ENCODE peak calls at places on chromosomes 16 and 17, in eight cellular contexts. P is A549, E is H1, H is transverse colon, T is esophagus squamous epithelium, K is K562, V is IMR-90, W is heart left ventricle. M is an unnamed sample. For H3K9me3, the result is how much of the 10 kb centered on the place peaks cover.

GRCh38 chr17:55774834-55775233 is 24.0 kb downstream of the PCTP start:
- DNase-seq in K (no peak), W (no peak), H (no peak), P (no peak), E (no peak), T (no peak), V (no peak), M (no peak)

GRCh38 chr17:83109793-83110645 is 30.6 kb downstream of the METRNL start:
- DNase-seq in V (peak), H (peak), P (peak), T (peak), E (no peak), K (no peak), W (peak), M (no peak)

GRCh38 chr17:34254651-34255380 is at the start of gene CCL2:
- DNase-seq in K (peak), E (peak), T (no peak), H (peak), P (peak), W (peak), V (peak), M (no peak)

GRCh38 chr17:6610011-6610410 is 30.5 kb downstream of the KIAA0753 start:
- DNase-seq in H (no peak), W (no peak), K (no peak), T (no peak), V (peak), P (no peak), E (no peak), M (no peak)

GRCh38 chr17:66805567-66805966 is 29.4 kb upstream of the CACNG5 start:
- DNase-seq in H (no peak), V (no peak), E (no peak), T (no peak), K (no peak), P (no peak), W (no peak), M (no peak)

GRCh38 chr16:28499854-28500253 is 5.4 kb downstream of the APOBR start:
- DNase-seq in K (no peak), E (no peak), V (no peak), P (no peak), H (no peak), W (no peak), T (no peak), M (no peak)

GRCh38 chr16:682493-683395 is 1.4 kb downstream of the JMJD8 start:
- DNase-seq in V (no peak), W (no peak), K (no peak), H (no peak), T (no peak), E (no peak), P (no peak), M (no peak)

GRCh38 chr17:6755731-6756184 is at the start of gene XAF1:
- DNase-seq in H (peak), K (no peak), T (no peak), W (peak), P (no peak), E (no peak), V (peak), M (no peak)

GRCh38 chr17:45293413-45294211 is 23.2 kb downstream of the MAP3K14 start:
- DNase-seq in W (peak), P (peak), E (no peak), K (peak), T (no peak), V (peak), H (peak), M (no peak)

GRCh38 chr17:40722146-40722720 is 18.7 kb upstream of the KRT24 start:
- DNase-seq in V (no peak), H (no peak), E (no peak), W (no peak), T (no peak), K (no peak), P (no peak), M (no peak)

GRCh38 chr17:81925860-81926450 is 1.6 kb downstream of the MAFG start:
- DNase-seq in E (no peak), K (no peak), H (no peak), V (no peak), T (no peak), P (no peak), W (no peak), M (no peak)

GRCh38 chr17:65115721-65116312 is 21.4 kb upstream of the RGS9 start:
- DNase-seq in H (no peak), V (no peak), T (no peak), K (no peak), P (no peak), E (no peak), W (no peak), M (no peak)

GRCh38 chr17:40111221-40112128 is 10.3 kb upstream of the MSL1 start:
- DNase-seq in P (peak), E (peak), K (peak), T (no peak), W (peak), V (peak), H (peak), M (peak)

GRCh38 chr17:57895382-57896060 is 45.7 kb upstream of the MRPS23 start:
- DNase-seq in P (peak), V (no peak), W (peak), H (no peak), T (no peak), E (no peak), K (no peak), M (no peak)

GRCh38 chr16:50245417-50246298 is 20.7 kb upstream of the ADCY7 start:
- DNase-seq in T (no peak), H (peak), P (peak), V (peak), K (peak), E (no peak), W (peak), M (no peak)

GRCh38 chr17:17849147-17849820 is 12.5 kb upstream of the SREBF1 start:
- DNase-seq in T (no peak), W (peak), P (no peak), E (no peak), H (peak), K (peak), V (no peak), M (no peak)

GRCh38 chr16:87681990-87682570 is 79.8 kb downstream of the JPH3 start:
- DNase-seq in E (peak), W (no peak), V (peak), T (no peak), H (no peak), P (peak), K (no peak), M (no peak)

GRCh38 chr16:50603206-50604064 is 55.2 kb downstream of the NKD1 start:
- DNase-seq in H (peak), T (no peak), P (no peak), E (no peak), W (no peak), K (no peak), V (no peak), M (no peak)

GRCh38 chr17:56577810-56578209 is 15.7 kb upstream of the NOG start:
- DNase-seq in V (no peak), T (no peak), E (no peak), P (no peak), H (no peak), W (no peak), K (no peak), M (no peak)

GRCh38 chr17:77928519-77929179 is 29.9 kb upstream of the TNRC6C start:
- DNase-seq in K (no peak), V (no peak), E (no peak), H (no peak), W (no peak), T (no peak), P (no peak), M (no peak)

GRCh38 chr16:27398894-27399853 is 2.8 kb upstream of the IL21R start:
- DNase-seq in W (no peak), T (no peak), H (no peak), V (no peak), E (no peak), K (no peak), P (no peak), M (no peak)

GRCh38 chr17:82703935-82704865 is 5.7 kb upstream of the RAB40B start:
- DNase-seq in H (peak), K (peak), V (no peak), W (no peak), T (no peak), P (no peak), E (no peak), M (no peak)

GRCh38 chr16:30622455-30623032 is 12.4 kb upstream of the ZNF689 start:
- DNase-seq in W (no peak), K (peak), V (no peak), H (no peak), E (no peak), P (no peak), T (no peak), M (no peak)

GRCh38 chr17:50830298-50830697 is 5.1 kb upstream of the WFIKKN2 start:
- DNase-seq in K (no peak), T (no peak), E (no peak), H (no peak), V (no peak), W (no peak), P (no peak), M (no peak)

GRCh38 chr17:11461993-11462548 is 136.2 kb upstream of the DNAH9 start:
- DNase-seq in P (no peak), K (no peak), T (no peak), W (no peak), E (no peak), V (no peak), H (no peak), M (no peak)

GRCh38 chr17:5901731-5902660 is 168.2 kb upstream of the WSCD1 start:
- DNase-seq in H (no peak), W (no peak), V (no peak), T (no peak), E (no peak), P (no peak), K (no peak), M (peak)

GRCh38 chr16:560701-561412 is 663 bp downstream of the PRR35 start:
- DNase-seq in W (no peak), V (no peak), T (no peak), E (no peak), K (no peak), H (no peak), P (no peak), M (no peak)

GRCh38 chr16:61045931-61046330 is 990.3 kb downstream of the CDH8 start:
- DNase-seq in W (no peak), V (no peak), E (no peak), T (no peak), P (no peak), K (no peak), H (no peak), M (no peak)

GRCh38 chr16:61050547-61050946 is 985.7 kb downstream of the CDH8 start:
- DNase-seq in T (no peak), K (no peak), H (no peak), E (no peak), V (no peak), W (no peak), P (no peak), M (no peak)
- H3K9me3 ChIP-seq in T (under half), K (under half), H (under half), E (under half), V (under half), W (under half), P (under half), M (under half)

GRCh38 chr16:67562918-67563707 is 787 bp downstream of the CTCF start:
- DNase-seq in W (peak), H (peak), P (peak), T (no peak), V (peak), E (peak), K (peak), M (no peak)
- TF ChIP-seq POLR2A in W (no peak), H (peak), P (peak), T (no peak), V (peak), E (peak), K (peak), M (no peak)

GRCh38 chr17:13171790-13172189 is 154.0 kb upstream of the ELAC2 start:
- DNase-seq in H (no peak), P (no peak), K (no peak), T (no peak), E (no peak), V (no peak), W (no peak), M (no peak)
- H3K9me3 ChIP-seq in H (under half), P (under half), K (under half), T (under half), E (under half), V (under half), W (under half), M (under half)

GRCh38 chr17:15493031-15493750 is 25.8 kb upstream of the CDRT4 start:
- DNase-seq in P (no peak), T (no peak), K (no peak), W (no peak), E (peak), H (no peak), V (no peak), M (no peak)

GRCh38 chr17:15494821-15495220 is 27.4 kb upstream of the CDRT4 start:
- DNase-seq in E (no peak), P (no peak), W (no peak), K (no peak), H (no peak), V (no peak), T (no peak), M (no peak)

GRCh38 chr17:15492186-15492585 is 24.8 kb upstream of the CDRT4 start:
- DNase-seq in T (no peak), W (no peak), V (no peak), H (no peak), K (no peak), P (no peak), E (no peak), M (no peak)

GRCh38 chr17:15488557-15488956 is 21.1 kb upstream of the CDRT4 start:
- DNase-seq in T (no peak), V (no peak), H (no peak), P (no peak), W (no peak), E (no peak), K (no peak), M (no peak)

DNA sequence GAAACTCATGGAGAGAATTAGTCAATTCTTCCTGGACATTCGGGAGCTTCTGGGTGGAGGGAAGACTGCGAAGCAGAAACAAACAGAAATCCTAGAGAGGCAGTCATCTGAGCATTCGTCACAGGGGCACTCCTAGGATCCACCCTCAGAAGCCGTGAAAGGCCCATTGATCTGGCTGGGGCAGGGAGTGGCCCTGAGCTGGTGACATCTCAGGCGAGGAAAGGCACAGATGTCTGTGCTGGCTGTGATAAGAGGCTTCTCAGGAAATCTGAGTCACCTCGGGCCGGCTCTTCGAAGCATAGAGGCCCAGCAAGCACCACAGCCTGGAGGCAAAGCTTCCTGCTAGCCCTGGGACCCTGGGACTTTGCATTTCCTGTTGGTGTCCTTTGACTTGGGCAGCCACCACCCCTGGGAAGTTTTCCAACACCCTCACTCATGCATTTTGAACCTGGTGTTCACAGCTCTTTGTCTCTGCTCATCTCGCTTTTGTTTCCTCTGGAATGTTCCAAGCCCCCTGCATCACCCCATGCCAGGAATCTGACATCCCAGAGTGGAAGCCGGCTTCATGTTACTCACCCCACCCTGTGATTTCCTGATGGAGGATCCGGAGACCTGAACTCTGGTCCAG is 23.3 kb upstream of the CDRT4 start:
- DNase-seq in W (peak), T (no peak), H (peak), E (peak), V (peak), K (peak), P (no peak), M (no peak)
- TF ChIP-seq POLR2A in W (no peak), T (no peak), H (no peak), E (no peak), V (no peak), K (no peak), P (no peak), M (no peak)

GRCh38 chr17:814371-814770 is 32.2 kb downstream of the MRM3 start:
- DNase-seq in H (no peak), W (no peak), P (no peak), K (no peak), E (no peak), V (no peak), T (no peak), M (no peak)
- H3K9me3 ChIP-seq in H (under half), W (under half), P (under half), K (under half), E (under half), V (under half), T (under half), M (under half)

DNA sequence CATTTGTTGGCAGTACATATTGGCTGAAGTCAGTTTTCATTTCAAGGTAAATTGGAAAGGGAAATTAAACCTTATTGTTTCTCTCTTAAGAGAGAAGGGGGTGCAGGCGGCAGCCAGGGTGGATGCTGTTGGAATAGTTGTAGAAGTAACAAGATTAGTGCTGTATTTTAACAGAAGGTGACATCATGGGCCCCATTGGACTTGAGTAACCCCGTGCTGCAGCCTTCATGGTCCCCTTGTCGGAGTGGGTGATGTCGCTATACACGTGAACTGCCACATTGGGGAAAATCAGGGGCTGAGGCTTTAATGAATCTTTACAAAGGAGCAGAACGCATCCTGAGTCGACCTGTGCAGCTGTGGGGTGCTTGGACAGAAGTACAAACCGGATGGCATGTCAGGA is 3.2 kb downstream of the SNX11 start:
- DNase-seq in V (no peak), E (no peak), T (no peak), K (no peak), P (no peak), H (no peak), W (no peak), M (no peak)
- TF ChIP-seq POLR2A in V (no peak), E (no peak), T (no peak), K (no peak), P (no peak), H (no peak), W (no peak), M (no peak)

GRCh38 chr17:52673791-52674190 is 515.3 kb upstream of the CA10 start:
- DNase-seq in T (no peak), H (no peak), K (no peak), V (no peak), P (no peak), W (no peak), E (no peak), M (no peak)
- H3K9me3 ChIP-seq in T (under half), H (under half), K (under half), V (under half), P (under half), W (under half), E (under half), M (under half)

GRCh38 chr17:44187131-44187899 is 543 bp downstream of the TMUB2 start:
- DNase-seq in E (peak), K (peak), V (peak), H (no peak), P (no peak), W (no peak), T (no peak), M (no peak)
- TF ChIP-seq POLR2A in E (no peak), K (no peak), V (peak), H (no peak), P (peak), W (no peak), T (no peak), M (no peak)

DNA sequence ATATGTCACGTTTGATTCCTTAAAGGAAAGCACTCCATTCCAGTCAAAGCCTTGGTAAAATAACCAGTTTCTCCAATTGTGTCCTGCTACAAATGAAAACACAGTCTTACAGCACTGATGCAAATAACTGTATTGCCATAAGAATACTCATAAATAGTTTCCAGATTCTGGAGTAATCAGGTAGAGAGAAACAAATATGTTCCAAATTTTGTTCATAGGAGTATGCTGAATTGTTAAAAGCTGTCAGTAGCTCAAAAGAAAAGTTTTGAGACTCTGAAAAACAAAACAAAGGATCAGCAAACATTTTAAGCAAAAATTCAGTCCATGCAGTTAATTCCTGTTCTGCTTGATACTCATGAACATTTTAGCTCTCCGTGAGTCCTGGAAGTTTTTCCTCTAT is 7.8 kb downstream of the DHRS7B start:
- DNase-seq in H (no peak), K (no peak), E (no peak), W (no peak), P (no peak), T (no peak), V (no peak), M (no peak)
- H3K9me3 ChIP-seq in H (under half), K (under half), E (under half), W (under half), P (under half), T (under half), V (under half), M (under half)

DNA sequence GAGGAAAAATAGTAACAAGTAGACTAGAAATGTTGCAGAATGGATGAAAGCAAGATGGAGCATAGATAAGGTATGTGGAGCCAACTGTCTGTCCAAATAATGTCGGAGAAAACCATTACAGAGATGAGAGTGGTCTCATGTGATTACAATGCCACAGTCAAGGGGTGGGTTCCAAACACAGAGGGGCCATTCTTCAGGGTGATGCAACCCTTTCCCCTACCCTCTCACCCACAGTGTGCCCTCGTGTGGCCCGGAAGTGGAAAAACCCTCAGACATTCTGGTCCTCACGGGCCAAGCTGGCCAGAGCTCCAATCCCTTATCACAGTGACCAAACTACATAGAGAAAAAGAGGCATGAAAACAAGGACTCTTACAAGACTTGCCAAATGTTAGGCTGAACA is 17.7 kb upstream of the HS3ST3A1 start:
- DNase-seq in T (no peak), E (no peak), H (no peak), V (no peak), P (no peak), W (no peak), K (no peak), M (no peak)
- TF ChIP-seq POLR2A in T (no peak), E (no peak), H (no peak), V (no peak), P (peak), W (no peak), K (no peak), M (no peak)